ENCODE peak calls at places on chromosomes 2 and 18, in eight cellular contexts. T is COR-L47; I is T-helper 9 cell; J is BJ; U is activated effector memory CD4-positive, alpha-beta T cell treated with Interleukin-2 at 50 U/mL for 16 hours; S is dermis blood vessel endothelial cell; H is amygdala; V is A549. Y is an unnamed sample.

GRCh38 chr18:69944434-69944833 is 3.2 kb downstream of the CD226 start:
- DNase-seq in V (no peak), T (no peak), H (no peak), J (no peak), I (no peak), S (no peak), U (no peak), Y (no peak)

GRCh38 chr2:32715391-32715841 is 87.6 kb downstream of the TTC27 start:
- DNase-seq in V (no peak), J (peak; percentile 22), H (no peak), S (no peak), I (no peak), T (no peak), U (no peak), Y (no peak)

GRCh38 chr2:65436169-65436824 is 3.9 kb upstream of the SPRED2 start:
- DNase-seq in T (peak; percentile 76), J (peak; percentile 80), S (peak; percentile 53), U (peak; percentile 9), I (no peak), H (peak; percentile 80), V (peak; percentile 73), Y (peak; percentile 19)

GRCh38 chr2:119482481-119483394 is 41.5 kb downstream of the SCTR start:
- DNase-seq in H (no peak), T (no peak), J (no peak), U (no peak), S (no peak), I (no peak), V (no peak), Y (no peak)

GRCh38 chr2:79219383-79219988 is 59.9 kb upstream of the REG3A start:
- DNase-seq in U (no peak), I (no peak), S (peak; percentile 57), V (peak; percentile 19), T (peak; percentile 5), J (no peak), H (peak; percentile 5), Y (no peak)

GRCh38 chr2:132936261-132936660 is 266.3 kb upstream of the LYPD1 start:
- DNase-seq in V (no peak), T (no peak), J (no peak), U (no peak), H (no peak), I (no peak), S (no peak), Y (no peak)

GRCh38 chr2:108449410-108450200 is 599 bp downstream of the GCC2 start:
- DNase-seq in I (peak; percentile 10), H (no peak), U (peak; percentile 14), V (peak; percentile 9), S (peak; percentile 43), J (no peak), T (no peak), Y (peak; percentile 15)

GRCh38 chr2:176105727-176106635 is 1.1 kb upstream of the HOXD11 start:
- DNase-seq in U (no peak), J (no peak), T (no peak), S (no peak), I (no peak), V (no peak), H (no peak), Y (no peak)

GRCh38 chr18:22831441-22831904 is 101.7 kb upstream of the RBBP8 start:
- DNase-seq in V (no peak), S (no peak), T (no peak), U (no peak), I (no peak), J (no peak), H (no peak), Y (no peak)

GRCh38 chr2:100302585-100302892 is 19.8 kb downstream of the LONRF2 start:
- DNase-seq in I (no peak), H (no peak), T (no peak), J (no peak), U (no peak), S (no peak), V (no peak), Y (no peak)

GRCh38 chr2:59167514-59167913 is 926.4 kb upstream of the FANCL start:
- DNase-seq in J (no peak), T (peak; percentile 59), V (no peak), U (no peak), I (no peak), H (no peak), S (no peak), Y (no peak)

GRCh38 chr2:150099805-150100204 is 387.7 kb downstream of the RND3 start:
- DNase-seq in S (no peak), U (no peak), I (no peak), V (no peak), J (no peak), H (no peak), T (no peak), Y (no peak)

GRCh38 chr2:98412751-98413445 is 31.8 kb upstream of the INPP4A start:
- DNase-seq in I (peak; percentile 33), T (peak; percentile 60), U (peak; percentile 12), J (peak; percentile 4), S (peak; percentile 85), H (no peak), V (peak; percentile 54), Y (peak; percentile 41)

GRCh38 chr2:177625744-177626655 is 233.4 kb downstream of the AGPS start:
- DNase-seq in J (no peak), U (no peak), H (no peak), S (peak; percentile 46), I (no peak), T (peak; percentile 76), V (no peak), Y (no peak)

GRCh38 chr18:67695684-67696083 is 179.2 kb upstream of the DSEL start:
- DNase-seq in T (no peak), V (no peak), I (no peak), H (no peak), J (no peak), S (no peak), U (no peak), Y (no peak)

GRCh38 chr2:64751286-64752260 is 97.9 kb upstream of the SERTAD2 start:
- DNase-seq in J (no peak), S (peak; percentile 99), I (peak; percentile 13), V (peak; percentile 99), U (no peak), H (peak; percentile 100), T (peak; percentile 56), Y (peak; percentile 97)